ENCODE peak calls at places on chromosomes 3 and 15, in six cellular contexts. N is IMR-90, A is neuronal stem cell, C is H1, U is mesenchymal stem cell, O is trophoblast cell. F is an unnamed sample.

GRCh38 chr3:15638891-15639262 is 37.3 kb downstream of the BTD start:
- DNase-seq in O (no peak), U (no peak), A (no peak), C (no peak), N (no peak), F (no peak)

GRCh38 chr3:176293277-176293676 is 904.0 kb downstream of the TBL1XR1 start:
- DNase-seq in U (no peak), A (no peak), N (no peak), O (no peak), C (no peak), F (no peak)

GRCh38 chr15:47577476-47577875 is 139.8 kb upstream of the SEMA6D start:
- DNase-seq in N (no peak), U (peak), C (no peak), A (no peak), O (no peak), F (no peak)

GRCh38 chr3:29694331-29694730 is 413.5 kb downstream of the RBMS3 start:
- DNase-seq in A (no peak), U (no peak), C (no peak), O (no peak), N (no peak), F (no peak)

GRCh38 chr15:90934256-90934948 is 683 bp upstream of the UNC45A start:
- DNase-seq in U (peak), C (no peak), O (peak), A (peak), N (peak), F (peak)

GRCh38 chr15:48627260-48627969 is 18.1 kb downstream of the FBN1 start:
- DNase-seq in O (peak), C (no peak), N (peak), A (no peak), U (peak), F (no peak)

GRCh38 chr3:177426151-177426904 is 229.0 kb upstream of the TBL1XR1 start:
- DNase-seq in O (no peak), U (no peak), C (no peak), N (no peak), A (no peak), F (no peak)

GRCh38 chr3:112074616-112075497 is 11.3 kb upstream of the C3orf52 start:
- DNase-seq in N (peak), O (peak), C (no peak), U (peak), A (no peak), F (peak)

GRCh38 chr15:32987067-32987466 is 207.4 kb downstream of the FMN1 start:
- DNase-seq in O (no peak), N (no peak), A (no peak), C (no peak), U (no peak), F (no peak)

GRCh38 chr3:46712191-46713047 is 5.2 kb downstream of the PRSS50 start:
- DNase-seq in O (no peak), U (no peak), A (no peak), N (no peak), C (no peak), F (no peak)

GRCh38 chr3:49745986-49746385 is 22.2 kb upstream of the GMPPB start:
- DNase-seq in U (peak), N (peak), O (no peak), A (no peak), C (no peak), F (no peak)

GRCh38 chr3:58952128-58952917 is 97.5 kb downstream of the CFAP20DC start:
- DNase-seq in U (no peak), N (peak), C (no peak), O (no peak), A (no peak), F (no peak)

GRCh38 chr3:36832406-36832805 is 68.1 kb upstream of the DCLK3 start:
- DNase-seq in O (no peak), U (no peak), A (no peak), C (no peak), N (no peak), F (no peak)

GRCh38 chr15:77071338-77072223 is 672 bp upstream of the TSPAN3 start:
- DNase-seq in C (no peak), U (no peak), N (no peak), A (no peak), O (no peak), F (no peak)

GRCh38 chr3:187986514-187986934 is 167.4 kb upstream of the LPP start:
- DNase-seq in C (no peak), O (peak), U (peak), N (peak), A (no peak), F (no peak)

GRCh38 chr3:157438371-157438735 is 1.7 kb downstream of the PTX3 start:
- DNase-seq in A (peak), C (no peak), U (no peak), O (no peak), N (no peak), F (peak)

GRCh38 chr3:67018789-67019525 is 20.9 kb downstream of the KBTBD8 start:
- DNase-seq in A (no peak), N (no peak), O (no peak), U (no peak), C (no peak), F (no peak)

GRCh38 chr15:68315495-68316007 is 38.0 kb downstream of the FEM1B start:
- DNase-seq in O (no peak), U (no peak), N (peak), A (no peak), C (no peak), F (peak)

GRCh38 chr15:92907880-92908279 is 7.8 kb downstream of the CHD2 start:
- DNase-seq in N (peak), U (peak), C (no peak), O (peak), A (no peak), F (no peak)

GRCh38 chr3:41304603-41305002 is 105.3 kb downstream of the CTNNB1 start:
- DNase-seq in U (no peak), O (no peak), N (peak), A (no peak), C (no peak), F (no peak)

GRCh38 chr15:77235566-77235965 is 164.7 kb upstream of the TSPAN3 start:
- DNase-seq in N (no peak), O (no peak), A (no peak), C (no peak), U (no peak), F (no peak)

GRCh38 chr15:77160562-77161481 is 89.9 kb upstream of the TSPAN3 start:
- DNase-seq in O (no peak), N (no peak), C (no peak), U (peak), A (no peak), F (no peak)

GRCh38 chr3:49133226-49133951 is 539 bp upstream of the LAMB2 start:
- DNase-seq in O (peak), U (peak), A (peak), C (no peak), N (peak), F (peak)

GRCh38 chr15:88894819-88895767 is at the start of gene HAPLN3:
- DNase-seq in A (no peak), O (peak), N (peak), U (peak), C (no peak), F (peak)

GRCh38 chr15:49023354-49023753 is 22.9 kb downstream of the SECISBP2L start:
- DNase-seq in A (no peak), U (no peak), C (no peak), N (no peak), O (no peak), F (no peak)

GRCh38 chr3:52743152-52743551 is 27.6 kb downstream of the NEK4 start:
- DNase-seq in U (no peak), N (no peak), C (no peak), O (no peak), A (no peak), F (no peak)

GRCh38 chr3:10358309-10358980 is 37.5 kb upstream of the SEC13 start:
- DNase-seq in A (no peak), C (no peak), O (no peak), N (no peak), U (no peak), F (no peak)

GRCh38 chr3:136197159-136197715 is 1.1 kb upstream of the MSL2 start:
- DNase-seq in N (no peak), U (no peak), C (no peak), O (no peak), A (no peak), F (no peak)

GRCh38 chr15:100918690-100919480 is at the start of gene LRRK1:
- DNase-seq in C (no peak), A (no peak), N (peak), U (peak), O (peak), F (no peak)

GRCh38 chr3:68447885-68448284 is 484.5 kb downstream of the TAFA4 start:
- DNase-seq in N (no peak), A (no peak), U (no peak), C (no peak), O (no peak), F (no peak)

GRCh38 chr15:76340198-76340801 is 3.7 kb downstream of the ISL2 start:
- DNase-seq in N (no peak), C (no peak), A (peak), U (peak), O (no peak), F (peak)

GRCh38 chr3:16060358-16060852 is 114.1 kb upstream of the GALNT15 start:
- DNase-seq in O (peak), C (peak), N (peak), A (no peak), U (peak), F (peak)

GRCh38 chr3:195086341-195086740 is 184.6 kb downstream of the XXYLT1 start:
- DNase-seq in C (no peak), A (no peak), N (no peak), U (no peak), O (no peak), F (no peak)

GRCh38 chr3:78937486-78937885 is 830.3 kb downstream of the ROBO1 start:
- DNase-seq in O (no peak), U (no peak), A (no peak), N (no peak), C (no peak), F (no peak)

GRCh38 chr3:56624725-56625124 is 58.3 kb downstream of the TASOR start:
- DNase-seq in C (no peak), N (peak), U (no peak), A (no peak), O (peak), F (no peak)

GRCh38 chr15:69700380-69700779 is 247.8 kb downstream of the RPLP1 start:
- DNase-seq in A (no peak), O (no peak), N (no peak), C (no peak), U (no peak), F (no peak)

GRCh38 chr15:66724732-66725467 is 22.9 kb downstream of the SMAD6 start:
- DNase-seq in A (no peak), O (no peak), C (no peak), U (no peak), N (no peak), F (no peak)
- H4K91ac ChIP-seq in A (no peak), O (no peak), C (no peak), U (no peak), N (no peak), F (no peak)

GRCh38 chr15:59172289-59172901 is 34.2 kb upstream of the LDHAL6B start:
- DNase-seq in O (no peak), C (no peak), U (no peak), N (no peak), A (no peak), F (no peak)
- H4K91ac ChIP-seq in O (no peak), C (no peak), U (no peak), N (no peak), A (no peak), F (no peak)

GRCh38 chr3:146209371-146209770 is 41.5 kb downstream of the PLSCR4 start:
- DNase-seq in N (no peak), O (no peak), C (no peak), U (no peak), A (no peak), F (no peak)
- H4K91ac ChIP-seq in N (no peak), O (no peak), C (no peak), U (no peak), A (no peak), F (no peak)

GRCh38 chr3:140904521-140904920 is 37.1 kb upstream of the SLC25A36 start:
- DNase-seq in U (no peak), C (no peak), O (no peak), A (no peak), N (no peak), F (no peak)
- H4K91ac ChIP-seq in U (no peak), C (no peak), O (no peak), A (no peak), N (no peak), F (no peak)

DNA sequence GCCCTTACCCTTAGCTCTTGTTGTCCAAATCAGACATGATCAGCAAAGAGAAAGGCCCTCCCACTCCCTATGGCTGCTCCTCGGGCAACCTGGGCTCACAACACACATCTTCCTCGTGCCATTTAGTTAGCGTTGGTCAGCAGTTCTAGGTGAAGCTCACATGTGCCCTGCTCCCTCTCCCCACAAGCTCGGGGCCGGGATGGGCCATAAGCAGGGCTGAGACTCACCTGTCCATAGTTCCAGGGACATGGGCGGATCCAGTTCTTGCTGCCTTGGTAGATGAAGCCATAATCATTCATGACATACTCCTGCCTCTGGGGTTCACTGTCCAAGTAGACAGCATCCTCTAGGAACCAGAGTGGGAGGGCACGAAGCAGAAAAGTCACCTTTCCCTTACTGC is 10.4 kb downstream of the TGM5 start:
- DNase-seq in N (no peak), C (no peak), U (no peak), A (no peak), O (no peak), F (no peak)
- H4K91ac ChIP-seq in N (no peak), C (no peak), U (no peak), A (no peak), O (no peak), F (no peak)

GRCh38 chr3:54888873-54889272 is 39.0 kb downstream of the LRTM1 start:
- DNase-seq in A (no peak), N (peak), C (no peak), U (no peak), O (no peak), F (no peak)
- H4K91ac ChIP-seq in A (no peak), N (no peak), C (no peak), U (no peak), O (no peak), F (no peak)

GRCh38 chr15:80698636-80699035 is 3.5 kb downstream of the ABHD17C start:
- DNase-seq in A (no peak), C (no peak), N (peak), O (no peak), U (no peak), F (no peak)

GRCh38 chr15:80695911-80696651 is 971 bp downstream of the ABHD17C start:
- DNase-seq in N (no peak), A (no peak), U (peak), O (no peak), C (no peak), F (no peak)

GRCh38 chr15:80701676-80702311 is 6.7 kb downstream of the ABHD17C start:
- DNase-seq in U (no peak), O (no peak), C (no peak), N (no peak), A (no peak), F (no peak)

GRCh38 chr15:80697316-80697715 is 2.2 kb downstream of the ABHD17C start:
- DNase-seq in A (no peak), C (no peak), U (no peak), O (no peak), N (no peak), F (no peak)

GRCh38 chr15:80699981-80700380 is 4.9 kb downstream of the ABHD17C start:
- DNase-seq in N (peak), C (no peak), A (no peak), O (no peak), U (peak), F (no peak)
- H4K91ac ChIP-seq in N (no peak), C (no peak), A (no peak), O (no peak), U (no peak), F (no peak)

DNA sequence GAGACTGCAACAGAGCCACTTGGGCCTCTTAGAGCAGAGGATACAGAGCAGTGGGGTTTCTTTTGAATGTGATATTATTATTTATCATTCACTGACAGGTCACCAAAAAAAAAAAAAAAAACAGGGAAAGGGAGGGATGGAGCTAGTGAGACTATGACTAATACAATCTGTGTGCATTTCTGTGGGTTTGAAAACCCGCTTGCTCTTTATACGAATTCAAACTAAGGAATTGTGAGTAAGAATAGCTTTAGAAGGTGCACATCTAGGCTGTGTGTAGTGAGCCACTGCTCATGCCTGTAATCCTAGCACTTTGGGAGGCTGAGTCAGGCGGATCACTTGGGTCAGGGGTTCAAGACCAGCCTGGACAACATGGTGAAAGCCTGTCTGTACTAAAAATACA is 186.6 kb upstream of the MANF start:
- DNase-seq in N (no peak), A (no peak), C (no peak), U (no peak), O (no peak), F (no peak)
- H4K91ac ChIP-seq in N (no peak), A (no peak), C (no peak), U (no peak), O (no peak), F (no peak)

GRCh38 chr3:11950576-11950975 is 53.6 kb upstream of the SYN2 start:
- DNase-seq in O (no peak), C (no peak), N (no peak), U (no peak), A (no peak), F (no peak)

GRCh38 chr3:11948866-11949265 is 55.3 kb upstream of the SYN2 start:
- DNase-seq in N (no peak), O (no peak), C (no peak), A (no peak), U (no peak), F (no peak)

GRCh38 chr3:11944052-11944673 is 60.0 kb upstream of the SYN2 start:
- DNase-seq in O (peak), C (peak), A (no peak), N (peak), U (no peak), F (peak)

GRCh38 chr3:11949351-11949750 is 54.8 kb upstream of the SYN2 start:
- DNase-seq in O (no peak), C (no peak), N (no peak), U (no peak), A (no peak), F (no peak)

GRCh38 chr3:11948331-11948730 is 55.9 kb upstream of the SYN2 start:
- DNase-seq in U (no peak), A (no peak), C (no peak), N (no peak), O (no peak), F (no peak)
- H4K91ac ChIP-seq in U (no peak), A (no peak), C (no peak), N (no peak), O (no peak), F (no peak)

F was measured in H9.